ENCODE peak calls at places on chromosomes 7 and 10, in six cellular contexts. One of them, this sample, is unnamed.

GRCh38 chr10:8539056-8539455 is 484.6 kb downstream of the GATA3 start:
- DNase-seq in NB4: no peak
- DNase-seq in sigmoid colon: no peak
- DNase-seq in gastrocnemius medialis: no peak
- DNase-seq in Peyer's patch: no peak
- DNase-seq in A549: no peak
- DNase-seq in this sample: no peak

GRCh38 chr10:110305767-110306451 is 1.2 kb upstream of the SMNDC1 start:
- DNase-seq in A549: peak
- DNase-seq in Peyer's patch: peak
- DNase-seq in sigmoid colon: no peak
- DNase-seq in gastrocnemius medialis: peak
- DNase-seq in NB4: peak
- DNase-seq in this sample: no peak

GRCh38 chr7:151775547-151776443 is 101.1 kb downstream of the PRKAG2 start:
- DNase-seq in A549: no peak
- DNase-seq in sigmoid colon: peak
- DNase-seq in gastrocnemius medialis: no peak
- DNase-seq in NB4: no peak
- DNase-seq in Peyer's patch: no peak
- DNase-seq in this sample: no peak

GRCh38 chr10:96400465-96400864 is 41.7 kb upstream of the OPALIN start:
- DNase-seq in A549: no peak
- DNase-seq in gastrocnemius medialis: no peak
- DNase-seq in NB4: no peak
- DNase-seq in Peyer's patch: no peak
- DNase-seq in sigmoid colon: no peak
- DNase-seq in this sample: no peak

GRCh38 chr7:3267928-3268690 is 32.9 kb upstream of the SDK1 start:
- DNase-seq in A549: peak
- DNase-seq in Peyer's patch: no peak
- DNase-seq in NB4: no peak
- DNase-seq in gastrocnemius medialis: no peak
- DNase-seq in sigmoid colon: no peak
- DNase-seq in this sample: no peak

GRCh38 chr7:16668978-16669377 is 23.0 kb downstream of the BZW2 start:
- DNase-seq in A549: no peak
- DNase-seq in Peyer's patch: no peak
- DNase-seq in NB4: no peak
- DNase-seq in gastrocnemius medialis: no peak
- DNase-seq in sigmoid colon: no peak
- DNase-seq in this sample: no peak

GRCh38 chr10:115903845-115904244 is 369.2 kb downstream of the GFRA1 start:
- DNase-seq in Peyer's patch: no peak
- DNase-seq in sigmoid colon: no peak
- DNase-seq in gastrocnemius medialis: no peak
- DNase-seq in NB4: no peak
- DNase-seq in A549: no peak
- DNase-seq in this sample: no peak

GRCh38 chr10:74292871-74293427 is 141.9 kb downstream of the ADK start:
- DNase-seq in Peyer's patch: no peak
- DNase-seq in sigmoid colon: no peak
- DNase-seq in gastrocnemius medialis: no peak
- DNase-seq in NB4: no peak
- DNase-seq in A549: no peak
- DNase-seq in this sample: no peak

GRCh38 chr10:10794776-10795175 is 222.9 kb upstream of the CELF2 start:
- DNase-seq in sigmoid colon: no peak
- DNase-seq in gastrocnemius medialis: no peak
- DNase-seq in NB4: no peak
- DNase-seq in A549: no peak
- DNase-seq in Peyer's patch: no peak
- DNase-seq in this sample: no peak

GRCh38 chr10:4748726-4749443 is 77.1 kb upstream of the AKR1E2 start:
- DNase-seq in A549: no peak
- DNase-seq in Peyer's patch: no peak
- DNase-seq in gastrocnemius medialis: no peak
- DNase-seq in NB4: no peak
- DNase-seq in sigmoid colon: no peak
- DNase-seq in this sample: no peak

GRCh38 chr10:133274751-133275682 is 1.7 kb downstream of the ADAM8 start:
- DNase-seq in NB4: peak
- DNase-seq in A549: no peak
- DNase-seq in sigmoid colon: no peak
- DNase-seq in Peyer's patch: peak
- DNase-seq in gastrocnemius medialis: no peak
- DNase-seq in this sample: no peak

GRCh38 chr7:8254215-8254614 is 7.8 kb downstream of the ICA1 start:
- DNase-seq in gastrocnemius medialis: no peak
- DNase-seq in NB4: no peak
- DNase-seq in A549: no peak
- DNase-seq in Peyer's patch: no peak
- DNase-seq in sigmoid colon: no peak
- DNase-seq in this sample: no peak

GRCh38 chr7:21507627-21508343 is 35.1 kb upstream of the DNAH11 start:
- DNase-seq in gastrocnemius medialis: no peak
- DNase-seq in sigmoid colon: peak
- DNase-seq in A549: no peak
- DNase-seq in NB4: peak
- DNase-seq in Peyer's patch: peak
- DNase-seq in this sample: no peak

GRCh38 chr10:23556727-23557440 is 118.0 kb downstream of the OTUD1 start:
- DNase-seq in Peyer's patch: no peak
- DNase-seq in NB4: peak
- DNase-seq in sigmoid colon: no peak
- DNase-seq in gastrocnemius medialis: no peak
- DNase-seq in A549: no peak
- DNase-seq in this sample: no peak

GRCh38 chr7:70267381-70267780 is 669.1 kb downstream of the AUTS2 start:
- DNase-seq in NB4: no peak
- DNase-seq in A549: no peak
- DNase-seq in gastrocnemius medialis: no peak
- DNase-seq in Peyer's patch: no peak
- DNase-seq in sigmoid colon: no peak
- DNase-seq in this sample: no peak

GRCh38 chr10:63603709-63604445 is 82.7 kb downstream of the REEP3 start:
- DNase-seq in gastrocnemius medialis: no peak
- DNase-seq in NB4: no peak
- DNase-seq in Peyer's patch: no peak
- DNase-seq in sigmoid colon: no peak
- DNase-seq in A549: no peak
- DNase-seq in this sample: no peak

GRCh38 chr7:47991741-47992311 is 12.4 kb upstream of the HUS1 start:
- DNase-seq in NB4: peak
- DNase-seq in gastrocnemius medialis: peak
- DNase-seq in Peyer's patch: peak
- DNase-seq in sigmoid colon: peak
- DNase-seq in A549: peak
- DNase-seq in this sample: peak

GRCh38 chr10:61836888-61837747 is 64.4 kb upstream of the ARID5B start:
- DNase-seq in gastrocnemius medialis: no peak
- DNase-seq in Peyer's patch: no peak
- DNase-seq in NB4: no peak
- DNase-seq in sigmoid colon: no peak
- DNase-seq in A549: peak
- DNase-seq in this sample: no peak

GRCh38 chr10:3662775-3663174 is 122.2 kb downstream of the KLF6 start:
- DNase-seq in Peyer's patch: no peak
- DNase-seq in NB4: no peak
- DNase-seq in sigmoid colon: no peak
- DNase-seq in A549: no peak
- DNase-seq in gastrocnemius medialis: no peak
- DNase-seq in this sample: no peak

GRCh38 chr10:12381536-12382156 is 32.3 kb downstream of the CAMK1D start:
- DNase-seq in sigmoid colon: no peak
- DNase-seq in NB4: no peak
- DNase-seq in gastrocnemius medialis: no peak
- DNase-seq in A549: no peak
- DNase-seq in Peyer's patch: no peak
- DNase-seq in this sample: no peak

GRCh38 chr10:77230194-77230593 is 407.4 kb downstream of the KCNMA1 start:
- DNase-seq in A549: no peak
- DNase-seq in sigmoid colon: no peak
- DNase-seq in gastrocnemius medialis: no peak
- DNase-seq in NB4: peak
- DNase-seq in Peyer's patch: no peak
- DNase-seq in this sample: no peak

GRCh38 chr7:101870361-101871062 is 53.1 kb downstream of the CUX1 start:
- DNase-seq in sigmoid colon: no peak
- DNase-seq in Peyer's patch: no peak
- DNase-seq in NB4: no peak
- DNase-seq in gastrocnemius medialis: peak
- DNase-seq in A549: peak
- DNase-seq in this sample: no peak
- TF ChIP-seq CTCF in sigmoid colon: peak
- TF ChIP-seq CTCF in Peyer's patch: peak
- TF ChIP-seq CTCF in NB4: no peak
- TF ChIP-seq CTCF in gastrocnemius medialis: no peak
- TF ChIP-seq CTCF in A549: peak
- TF ChIP-seq CTCF in this sample: no peak

DNA sequence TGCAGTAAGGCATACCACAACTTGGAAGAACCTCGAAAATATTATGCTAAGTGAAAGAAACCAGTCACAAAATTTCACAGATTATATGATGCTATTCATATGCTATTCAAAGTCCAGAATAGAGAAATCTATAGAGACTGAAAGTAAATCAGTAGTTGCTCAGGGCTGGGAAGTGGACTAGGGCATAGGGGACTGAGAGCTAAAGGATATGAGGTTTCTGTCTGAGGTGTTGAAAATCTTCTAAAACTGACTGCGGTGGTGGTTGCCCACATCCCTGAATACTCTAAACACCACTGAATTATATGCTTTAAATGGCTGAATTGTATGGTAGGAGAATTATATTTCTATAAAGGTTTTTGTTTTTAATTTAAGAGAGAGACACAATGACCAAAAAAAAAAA is 161.3 kb downstream of the ELAPOR2 start:
- DNase-seq in gastrocnemius medialis: no peak
- DNase-seq in A549: no peak
- DNase-seq in NB4: no peak
- DNase-seq in Peyer's patch: no peak
- DNase-seq in sigmoid colon: no peak
- DNase-seq in this sample: no peak
- H3K4me3 ChIP-seq in gastrocnemius medialis: no peak
- H3K4me3 ChIP-seq in A549: no peak
- H3K4me3 ChIP-seq in NB4: no peak
- H3K4me3 ChIP-seq in Peyer's patch: no peak
- H3K4me3 ChIP-seq in sigmoid colon: no peak
- H3K4me3 ChIP-seq in this sample: no peak

GRCh38 chr10:42552188-42553063 is 85.9 kb downstream of the ZNF33B start:
- DNase-seq in Peyer's patch: peak
- DNase-seq in sigmoid colon: peak
- DNase-seq in gastrocnemius medialis: peak
- DNase-seq in A549: peak
- DNase-seq in NB4: peak
- DNase-seq in this sample: peak
- TF ChIP-seq POLR2A in Peyer's patch: no peak
- TF ChIP-seq POLR2A in sigmoid colon: no peak
- TF ChIP-seq POLR2A in gastrocnemius medialis: peak
- TF ChIP-seq POLR2A in A549: peak
- TF ChIP-seq POLR2A in NB4: no peak
- TF ChIP-seq POLR2A in this sample: no peak

GRCh38 chr7:31002256-31002655 is 38.5 kb downstream of the GHRHR start:
- DNase-seq in gastrocnemius medialis: no peak
- DNase-seq in Peyer's patch: no peak
- DNase-seq in NB4: no peak
- DNase-seq in sigmoid colon: no peak
- DNase-seq in A549: no peak
- DNase-seq in this sample: no peak

GRCh38 chr7:31003721-31004120 is 40.0 kb downstream of the GHRHR start:
- DNase-seq in NB4: no peak
- DNase-seq in sigmoid colon: no peak
- DNase-seq in Peyer's patch: no peak
- DNase-seq in A549: no peak
- DNase-seq in gastrocnemius medialis: no peak
- DNase-seq in this sample: no peak

GRCh38 chr7:31000161-31000693 is 36.5 kb downstream of the GHRHR start:
- DNase-seq in Peyer's patch: no peak
- DNase-seq in A549: no peak
- DNase-seq in sigmoid colon: no peak
- DNase-seq in gastrocnemius medialis: no peak
- DNase-seq in NB4: peak
- DNase-seq in this sample: no peak

GRCh38 chr7:31004393-31004792 is 40.6 kb downstream of the GHRHR start:
- DNase-seq in Peyer's patch: no peak
- DNase-seq in gastrocnemius medialis: no peak
- DNase-seq in sigmoid colon: peak
- DNase-seq in A549: no peak
- DNase-seq in NB4: no peak
- DNase-seq in this sample: no peak

DNA sequence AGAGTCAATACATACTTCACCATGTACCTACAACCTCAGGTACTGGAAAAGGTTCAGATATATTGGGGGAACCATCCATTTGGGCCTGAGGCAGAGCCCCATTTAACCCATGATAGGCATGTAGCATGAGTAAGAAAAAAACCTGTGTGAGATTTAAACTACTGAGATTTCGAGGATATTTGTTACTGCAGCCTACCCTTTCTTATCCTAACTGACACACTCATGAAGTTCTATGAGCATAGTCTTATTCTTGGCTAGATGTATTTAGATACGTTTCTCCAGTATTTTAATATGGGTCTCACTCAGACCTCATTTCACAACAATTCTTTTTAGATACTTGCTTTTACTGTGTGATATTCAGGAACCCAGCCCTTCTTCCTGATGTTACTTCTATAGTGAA is 39.3 kb downstream of the GHRHR start:
- DNase-seq in gastrocnemius medialis: no peak
- DNase-seq in Peyer's patch: no peak
- DNase-seq in A549: no peak
- DNase-seq in sigmoid colon: no peak
- DNase-seq in NB4: no peak
- DNase-seq in this sample: no peak
- TF ChIP-seq CTCF in gastrocnemius medialis: no peak
- TF ChIP-seq CTCF in Peyer's patch: no peak
- TF ChIP-seq CTCF in A549: no peak
- TF ChIP-seq CTCF in sigmoid colon: no peak
- TF ChIP-seq CTCF in NB4: no peak
- TF ChIP-seq CTCF in this sample: no peak

GRCh38 chr7:43249808-43250145 is 137.3 kb downstream of the HECW1 start:
- DNase-seq in sigmoid colon: no peak
- DNase-seq in A549: no peak
- DNase-seq in gastrocnemius medialis: no peak
- DNase-seq in Peyer's patch: no peak
- DNase-seq in NB4: no peak
- DNase-seq in this sample: no peak

GRCh38 chr7:43248553-43248952 is 136.1 kb downstream of the HECW1 start:
- DNase-seq in gastrocnemius medialis: no peak
- DNase-seq in A549: no peak
- DNase-seq in NB4: no peak
- DNase-seq in sigmoid colon: no peak
- DNase-seq in Peyer's patch: no peak
- DNase-seq in this sample: no peak

GRCh38 chr7:43247757-43248156 is 135.3 kb downstream of the HECW1 start:
- DNase-seq in Peyer's patch: no peak
- DNase-seq in NB4: no peak
- DNase-seq in gastrocnemius medialis: no peak
- DNase-seq in sigmoid colon: no peak
- DNase-seq in A549: no peak
- DNase-seq in this sample: no peak

GRCh38 chr7:43244782-43245181 is 132.3 kb downstream of the HECW1 start:
- DNase-seq in sigmoid colon: no peak
- DNase-seq in Peyer's patch: no peak
- DNase-seq in gastrocnemius medialis: no peak
- DNase-seq in NB4: no peak
- DNase-seq in A549: no peak
- DNase-seq in this sample: no peak

GRCh38 chr7:43248961-43249807 is 136.7 kb downstream of the HECW1 start:
- DNase-seq in gastrocnemius medialis: peak
- DNase-seq in sigmoid colon: peak
- DNase-seq in Peyer's patch: no peak
- DNase-seq in A549: peak
- DNase-seq in NB4: no peak
- DNase-seq in this sample: no peak
- H3K4me3 ChIP-seq in gastrocnemius medialis: no peak
- H3K4me3 ChIP-seq in sigmoid colon: peak
- H3K4me3 ChIP-seq in Peyer's patch: peak
- H3K4me3 ChIP-seq in A549: peak
- H3K4me3 ChIP-seq in NB4: no peak
- H3K4me3 ChIP-seq in this sample: peak